ENCODE peak calls at places on chromosomes 4 and X, in nine cellular contexts. O is NB4, E is transverse colon, K is lower leg skin, L is HCT116, C is prostate gland, V is Peyer's patch, J is gastrocnemius medialis, A is body of pancreas. Y is an unnamed sample.

GRCh38 chr4:37603070-37603468 is 83.1 kb downstream of the RELL1 start:
- DNase-seq in C (peak; percentile 73), V (peak; percentile 91), J (peak; percentile 78), O (peak; percentile 85), E (peak; percentile 87), K (peak; percentile 73), A (peak; percentile 80), L (peak; percentile 41), Y (peak; percentile 62)

GRCh38 chr4:94457692-94458106 is 6.0 kb downstream of the PDLIM5 start:
- DNase-seq in E (no peak), L (no peak), O (no peak), J (peak; percentile 80), C (no peak), V (no peak), A (peak; percentile 21), K (no peak), Y (no peak)

GRCh38 chr4:140156529-140157171 is 2.7 kb upstream of the MAML3 start:
- DNase-seq in C (no peak), O (peak; percentile 78), K (no peak), A (no peak), V (no peak), L (no peak), E (no peak), J (no peak), Y (peak; percentile 18)

GRCh38 chr4:7431696-7432530 is 2.8 kb downstream of the PSAPL1 start:
- DNase-seq in C (no peak), J (no peak), V (no peak), E (no peak), L (no peak), A (no peak), K (no peak), O (no peak), Y (no peak)

GRCh38 chr4:25486171-25486570 is 109.1 kb downstream of the ANAPC4 start:
- DNase-seq in J (no peak), C (no peak), K (no peak), V (no peak), E (no peak), L (no peak), O (no peak), A (no peak), Y (no peak)

GRCh38 chr4:90545380-90545779 is 418.2 kb downstream of the CCSER1 start:
- DNase-seq in A (no peak), C (no peak), V (no peak), L (no peak), J (no peak), K (no peak), O (no peak), E (no peak), Y (no peak)

GRCh38 chr4:6104541-6105130 is 86.4 kb upstream of the C4orf50 start:
- DNase-seq in V (no peak), A (no peak), L (no peak), C (no peak), K (no peak), J (no peak), O (no peak), E (no peak), Y (no peak)

GRCh38 chr4:15077969-15078368 is 75.7 kb downstream of the CPEB2 start:
- DNase-seq in J (no peak), E (no peak), L (no peak), C (no peak), V (no peak), O (peak; percentile 74), A (no peak), K (no peak), Y (no peak)

GRCh38 chr4:141124224-141124623 is 9.0 kb downstream of the RNF150 start:
- DNase-seq in L (no peak), C (no peak), E (no peak), O (no peak), J (no peak), A (no peak), V (no peak), K (no peak), Y (no peak)

GRCh38 chr4:93730760-93731159 is 97.8 kb upstream of the ATOH1 start:
- DNase-seq in E (no peak), K (peak; percentile 16), J (peak; percentile 11), L (no peak), O (no peak), V (no peak), A (peak; percentile 17), C (peak; percentile 15), Y (no peak)

GRCh38 chr4:105246712-105247111 is 100.0 kb downstream of the TET2 start:
- DNase-seq in O (no peak), E (no peak), C (no peak), A (peak; percentile 3), J (no peak), K (no peak), V (no peak), L (no peak), Y (no peak)

GRCh38 chr4:110271986-110272385 is 73.6 kb upstream of the ELOVL6 start:
- DNase-seq in J (no peak), C (no peak), K (no peak), A (no peak), O (no peak), L (no peak), E (no peak), V (no peak), Y (no peak)

GRCh38 chr4:26893491-26893890 is 32.9 kb downstream of the STIM2 start:
- DNase-seq in V (no peak), J (no peak), A (no peak), O (no peak), E (no peak), L (no peak), K (no peak), C (no peak), Y (no peak)

GRCh38 chr4:158020175-158020574 is 152.7 kb downstream of the GASK1B start:
- DNase-seq in O (no peak), J (peak; percentile 34), A (peak; percentile 48), K (peak; percentile 79), C (peak; percentile 70), E (peak; percentile 18), L (peak; percentile 18), V (peak; percentile 57), Y (no peak)

GRCh38 chr4:100075486-100076270 is 114.6 kb downstream of the DDIT4L start:
- DNase-seq in V (no peak), L (no peak), J (no peak), O (no peak), K (peak; percentile 36), E (no peak), A (no peak), C (no peak), Y (no peak)

GRCh38 chr4:181967401-181967800 is 275.8 kb upstream of the TENM3 start:
- DNase-seq in L (no peak), O (no peak), K (no peak), V (no peak), C (no peak), E (no peak), A (no peak), J (no peak), Y (no peak)

GRCh38 chrX:153190384-153190783 is 11.3 kb downstream of the MAGEA1 start:
- DNase-seq in E (no peak), A (no peak), V (no peak), C (no peak), L (no peak), O (no peak), J (no peak), K (no peak), Y (no peak)

DNA sequence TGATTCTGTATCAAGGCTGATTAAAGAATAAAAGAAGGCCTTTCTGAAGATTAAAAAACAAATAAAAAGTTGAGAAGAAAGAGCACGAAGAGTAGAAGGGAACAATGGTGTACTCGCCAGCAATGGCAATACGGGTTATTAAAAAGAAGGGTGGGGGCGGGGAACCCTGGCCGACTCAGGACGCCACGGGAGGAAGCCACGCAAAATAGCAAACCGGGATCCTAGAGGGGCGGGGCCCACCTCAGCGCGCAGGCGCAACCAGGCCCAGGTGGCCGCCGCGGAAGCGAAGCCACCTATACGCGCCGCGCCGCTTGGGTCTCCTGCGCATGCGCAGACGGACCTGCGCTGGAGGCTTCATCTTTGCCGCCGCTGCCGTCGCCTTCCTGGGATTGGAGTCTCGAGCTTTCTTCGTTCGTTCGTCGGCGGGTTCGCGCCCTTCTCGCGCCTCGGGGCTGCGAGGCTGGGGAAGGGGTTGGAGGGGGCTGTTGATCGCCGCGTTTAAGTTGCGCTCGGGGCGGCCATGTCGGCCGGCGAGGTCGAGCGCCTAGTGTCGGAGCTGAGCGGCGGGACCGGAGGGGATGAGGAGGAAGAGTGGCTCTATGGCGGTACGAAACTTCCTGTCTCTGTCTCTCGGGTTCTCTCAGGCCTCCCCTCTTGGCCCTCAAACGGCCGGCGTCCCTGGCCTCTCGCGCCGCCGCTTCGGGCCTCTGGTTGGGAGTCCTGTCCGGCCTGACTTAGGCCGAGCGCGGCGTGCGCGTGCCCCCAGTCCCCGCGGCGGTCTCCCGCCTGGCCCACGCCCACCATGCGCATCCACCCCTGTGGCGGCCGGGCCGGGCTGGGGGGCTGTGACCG is at the start of gene FIP1L1:
- DNase-seq in E (peak; percentile 97), C (peak; percentile 94), J (peak; percentile 94), K (peak; percentile 93), L (peak; percentile 88), O (peak; percentile 94), A (peak; percentile 97), V (peak; percentile 99), Y (peak; percentile 84)
- TF ChIP-seq POLR2A in E (peak; percentile 84), C (peak; percentile 90), J (peak; percentile 77), K (peak; percentile 13), L (peak; percentile 76), O (peak; percentile 90), A (peak; percentile 82), V (peak; percentile 52), Y (peak; percentile 85)

GRCh38 chr4:23533859-23534258 is 356.0 kb downstream of the PPARGC1A start:
- DNase-seq in V (no peak), L (no peak), K (no peak), O (no peak), C (no peak), J (no peak), E (no peak), A (no peak), Y (no peak)
- TF ChIP-seq POLR2A in V (no peak), L (no peak), K (no peak), O (no peak), C (no peak), J (no peak), E (no peak), A (no peak), Y (no peak)

DNA sequence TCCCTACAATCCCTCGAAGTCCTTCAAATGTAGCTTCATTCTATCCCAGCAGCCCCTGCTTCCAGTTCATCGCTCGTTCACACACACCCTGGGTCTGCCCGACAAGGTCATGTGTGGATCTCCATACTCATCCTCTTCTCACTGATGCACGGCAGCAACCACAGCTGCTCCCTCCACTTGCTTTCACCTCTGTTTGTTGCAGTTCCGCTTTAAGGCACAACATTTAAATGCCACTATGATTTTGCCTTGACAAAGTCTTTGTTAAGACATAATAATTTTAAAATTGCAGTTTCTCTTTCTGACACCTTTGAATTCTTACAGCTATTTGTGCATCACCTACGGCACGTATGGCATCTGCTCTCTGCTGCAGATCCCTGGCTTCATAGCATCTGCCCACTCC is 1.8 kb downstream of the ODAPH start:
- DNase-seq in K (no peak), J (no peak), E (no peak), V (peak; percentile 54), A (no peak), C (no peak), L (no peak), O (no peak), Y (no peak)
- TF ChIP-seq POLR2A in K (no peak), J (no peak), E (no peak), V (no peak), A (no peak), C (no peak), L (no peak), O (no peak), Y (no peak)

DNA sequence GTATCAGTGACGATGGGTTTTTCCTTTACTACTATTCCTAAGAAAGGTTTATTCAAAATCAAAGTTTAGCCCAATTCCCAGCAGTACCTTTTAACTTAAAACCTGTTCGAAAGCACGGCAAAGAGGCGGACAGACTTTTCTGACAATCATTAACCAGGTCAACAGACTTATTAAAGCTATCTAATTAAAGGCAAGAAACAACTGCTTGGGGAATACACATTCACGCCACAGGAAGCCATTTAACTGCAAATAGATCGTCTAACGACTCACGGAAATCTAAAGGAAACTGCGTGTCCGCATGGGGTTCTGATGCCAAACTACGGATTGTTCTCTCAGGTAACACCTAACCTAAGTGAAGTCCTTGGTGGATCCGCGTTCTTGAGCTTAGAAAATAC is 660 bp upstream of the USP53 start:
- DNase-seq in A (no peak), K (no peak), J (no peak), V (no peak), C (no peak), E (no peak), L (no peak), O (no peak), Y (no peak)
- TF ChIP-seq POLR2A in A (no peak), K (no peak), J (no peak), V (no peak), C (no peak), E (no peak), L (no peak), O (no peak), Y (no peak)